ENCODE peak calls at places on chromosomes 11 and 22, in eight cellular contexts. W, C, A, P, E, Z, K and S are unnamed samples.

GRCh38 chr11:76523147-76523546 is 78.3 kb downstream of the EMSY start:
- DNase-seq in W (no peak), C (no peak), A (no peak), P (no peak), E (no peak), Z (no peak), K (no peak), S (no peak)

GRCh38 chr22:17601031-17601430 is 27.5 kb downstream of the ATP6V1E1 start:
- DNase-seq in W (no peak), C (no peak), A (no peak), P (no peak), E (no peak), Z (peak), K (no peak), S (no peak)

GRCh38 chr22:41933411-41934177 is 7.0 kb upstream of the TNFRSF13C start:
- DNase-seq in W (no peak), C (no peak), A (no peak), P (no peak), E (no peak), Z (no peak), K (no peak), S (no peak)

GRCh38 chr11:109849946-109850345 is 243.2 kb upstream of the ZC3H12C start:
- DNase-seq in W (no peak), C (no peak), A (no peak), P (no peak), E (no peak), Z (no peak), K (no peak), S (no peak)

GRCh38 chr11:82195251-82195650 is 538.4 kb downstream of the FAM181B start:
- DNase-seq in W (no peak), C (no peak), A (no peak), P (no peak), E (no peak), Z (no peak), K (no peak), S (no peak)

GRCh38 chr11:11349870-11350325 is 3.2 kb downstream of the CSNK2A3 start:
- DNase-seq in W (no peak), C (peak), A (no peak), P (peak), E (no peak), Z (peak), K (no peak), S (no peak)

GRCh38 chr11:44726278-44727113 is at the start of gene TSPAN18:
- DNase-seq in W (peak), C (no peak), A (peak), P (no peak), E (peak), Z (no peak), K (no peak), S (no peak)

GRCh38 chr22:45322873-45323525 is 13.3 kb downstream of the FAM118A start:
- DNase-seq in W (no peak), C (no peak), A (no peak), P (no peak), E (no peak), Z (no peak), K (no peak), S (no peak)

GRCh38 chr11:103888541-103888951 is 147.9 kb upstream of the DDI1 start:
- DNase-seq in W (no peak), C (no peak), A (no peak), P (no peak), E (no peak), Z (peak), K (no peak), S (no peak)

GRCh38 chr22:48531721-48532435 is 1295.8 kb downstream of the BRD1 start:
- DNase-seq in W (no peak), C (no peak), A (no peak), P (no peak), E (no peak), Z (no peak), K (no peak), S (no peak)

GRCh38 chr22:24067587-24068376 is 56.7 kb downstream of the CABIN1 start:
- DNase-seq in W (peak), C (no peak), A (no peak), P (no peak), E (no peak), Z (no peak), K (no peak), S (no peak)

GRCh38 chr11:64865286-64866172 is 12.9 kb downstream of the EHD1 start:
- DNase-seq in W (no peak), C (peak), A (peak), P (peak), E (no peak), Z (peak), K (no peak), S (no peak)

GRCh38 chr11:66189031-66189745 is 79.3 kb upstream of the RAB1B start:
- DNase-seq in W (no peak), C (no peak), A (no peak), P (no peak), E (no peak), Z (no peak), K (no peak), S (no peak)

GRCh38 chr11:126279191-126279590 is 3.7 kb upstream of the TIRAP start:
- DNase-seq in W (no peak), C (no peak), A (no peak), P (no peak), E (no peak), Z (no peak), K (no peak), S (no peak)
- TF ChIP-seq CTCF in W (no peak), C (no peak), A (no peak), P (no peak), E (no peak), Z (no peak), K (no peak), S (no peak)

GRCh38 chr11:46846510-46846830 is 390 bp upstream of the CKAP5 start:
- DNase-seq in W (no peak), C (no peak), A (no peak), P (no peak), E (no peak), Z (no peak), K (no peak), S (no peak)

GRCh38 chr11:46850829-46851380 is 4.8 kb upstream of the CKAP5 start:
- DNase-seq in W (no peak), C (no peak), A (no peak), P (no peak), E (no peak), Z (no peak), K (no peak), S (no peak)

GRCh38 chr11:46845740-46846509 is at the start of gene CKAP5:
- DNase-seq in W (peak), C (peak), A (peak), P (peak), E (peak), Z (peak), K (peak), S (peak)

GRCh38 chr11:46845440-46845739 is 690 bp downstream of the CKAP5 start:
- DNase-seq in W (no peak), C (peak), A (no peak), P (no peak), E (no peak), Z (no peak), K (no peak), S (no peak)

DNA sequence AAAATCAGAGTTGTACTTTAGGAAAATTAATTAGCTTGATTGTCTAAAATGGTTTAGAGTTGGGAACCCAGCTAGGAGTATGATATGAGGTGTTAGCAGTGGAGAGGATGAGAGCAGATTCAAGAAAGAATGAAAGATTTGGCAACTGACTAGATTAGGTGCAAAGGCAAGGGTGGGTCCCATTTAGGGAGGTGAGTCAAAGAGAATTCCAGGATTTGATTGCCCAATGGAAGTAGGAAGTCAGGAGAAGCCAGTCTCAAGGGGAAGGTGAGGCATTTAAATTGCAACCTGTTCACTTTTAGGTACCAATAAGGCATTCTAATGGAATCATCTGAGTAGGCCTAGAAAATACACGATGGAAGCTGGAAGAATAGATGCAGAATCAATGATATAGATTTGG is 3.6 kb upstream of the CKAP5 start:
- DNase-seq in W (no peak), C (no peak), A (no peak), P (no peak), E (no peak), Z (no peak), K (no peak), S (no peak)
- H3K4me3 ChIP-seq in W (no peak), C (no peak), A (no peak), P (no peak), E (no peak), Z (no peak), K (no peak), S (no peak)

GRCh38 chr22:26393929-26394328 is 35.1 kb upstream of the ASPHD2 start:
- DNase-seq in W (no peak), C (no peak), A (no peak), P (no peak), E (no peak), Z (no peak), K (no peak), S (no peak)
- TF ChIP-seq CTCF in W (no peak), C (peak), A (peak), P (peak), E (no peak), Z (peak), K (no peak), S (no peak)

GRCh38 chr11:73547706-73548105 is 50.2 kb downstream of the FAM168A start:
- DNase-seq in W (no peak), C (no peak), A (no peak), P (no peak), E (no peak), Z (no peak), K (no peak), S (no peak)

GRCh38 chr11:73538381-73538872 is 59.5 kb downstream of the FAM168A start:
- DNase-seq in W (no peak), C (peak), A (peak), P (peak), E (no peak), Z (peak), K (no peak), S (no peak)

GRCh38 chr11:73539506-73540084 is 58.3 kb downstream of the FAM168A start:
- DNase-seq in W (no peak), C (no peak), A (no peak), P (no peak), E (no peak), Z (no peak), K (no peak), S (no peak)

DNA sequence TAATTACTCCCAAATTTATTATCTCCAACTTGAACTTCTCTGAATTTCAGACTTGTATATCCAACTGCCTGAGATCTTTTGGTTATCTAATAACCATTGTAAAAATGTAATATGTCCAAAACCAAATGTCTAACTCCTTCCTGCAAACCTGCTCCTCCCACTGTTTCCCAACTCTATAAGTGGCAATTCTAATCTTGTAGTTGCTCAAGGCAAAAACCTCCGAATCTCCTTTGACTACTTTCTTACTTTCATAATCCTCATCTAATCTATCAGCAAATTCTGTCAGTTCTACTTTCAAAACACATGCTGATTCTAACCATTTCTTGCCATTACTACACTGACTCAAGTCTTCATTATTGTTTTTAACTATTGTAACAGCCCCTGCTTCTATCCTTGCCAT is 55.7 kb downstream of the FAM168A start:
- DNase-seq in W (no peak), C (peak), A (no peak), P (peak), E (no peak), Z (no peak), K (no peak), S (no peak)
- H3K4me3 ChIP-seq in W (no peak), C (no peak), A (no peak), P (no peak), E (no peak), Z (no peak), K (no peak), S (no peak)

GRCh38 chr11:69067200-69067599 is 18.5 kb downstream of the TPCN2 start:
- DNase-seq in W (no peak), C (no peak), A (no peak), P (no peak), E (no peak), Z (no peak), K (no peak), S (no peak)
- TF ChIP-seq CTCF in W (no peak), C (no peak), A (no peak), P (no peak), E (no peak), Z (no peak), K (no peak), S (no peak)